ENCODE peak calls at places on chromosomes 2 and 18, in nine cellular contexts. K is tibial artery; D is cardiac muscle cell; Q is H1; G is AG09309; W is CD8-positive, alpha-beta T cell; L is astrocyte of the spinal cord; O is dorsolateral prefrontal cortex; Y is transverse colon. X is an unnamed sample.

GRCh38 chr2:24588294-24588693 is 97.2 kb downstream of the NCOA1 start:
- DNase-seq in K (no peak), D (no peak), Q (no peak), G (no peak), W (no peak), L (no peak), O (no peak), Y (no peak), X (no peak)

GRCh38 chr18:22174341-22175148 is 5.2 kb downstream of the GATA6 start:
- DNase-seq in K (peak; percentile 29), D (peak; percentile 48), Q (no peak), G (no peak), W (no peak), L (no peak), O (no peak), Y (peak; percentile 36), X (peak; percentile 60)

GRCh38 chr2:135585586-135585985 is 54.3 kb downstream of the R3HDM1 start:
- DNase-seq in K (no peak), D (no peak), Q (peak; percentile 2), G (no peak), W (no peak), L (no peak), O (no peak), Y (no peak), X (no peak)

GRCh38 chr2:235394278-235394828 is 99.5 kb upstream of the AGAP1 start:
- DNase-seq in K (no peak), D (no peak), Q (no peak), G (peak; percentile 33), W (no peak), L (peak; percentile 76), O (no peak), Y (no peak), X (no peak)

GRCh38 chr18:75538727-75539126 is 111.2 kb upstream of the SMIM21 start:
- DNase-seq in K (no peak), D (no peak), Q (no peak), G (peak; percentile 73), W (no peak), L (peak; percentile 26), O (no peak), Y (no peak), X (no peak)

GRCh38 chr2:5673861-5674240 is 18.3 kb upstream of the SOX11 start:
- DNase-seq in K (no peak), D (peak; percentile 47), Q (no peak), G (no peak), W (no peak), L (peak; percentile 52), O (no peak), Y (no peak), X (no peak)

GRCh38 chr2:61328707-61329251 is 142.1 kb downstream of the USP34 start:
- DNase-seq in K (no peak), D (no peak), Q (no peak), G (peak; percentile 74), W (no peak), L (peak; percentile 17), O (no peak), Y (peak; percentile 13), X (no peak)

GRCh38 chr18:41875094-41875780 is 79.8 kb upstream of the PIK3C3 start:
- DNase-seq in K (no peak), D (no peak), Q (no peak), G (no peak), W (no peak), L (peak; percentile 61), O (no peak), Y (no peak), X (no peak)

GRCh38 chr2:7792031-7792651 is 874.9 kb downstream of the RNF144A start:
- DNase-seq in K (no peak), D (peak; percentile 9), Q (no peak), G (no peak), W (no peak), L (peak; percentile 44), O (no peak), Y (peak; percentile 17), X (peak; percentile 86)

GRCh38 chr2:197782121-197782520 is 3.0 kb downstream of the BOLL start:
- DNase-seq in K (no peak), D (no peak), Q (no peak), G (no peak), W (no peak), L (no peak), O (no peak), Y (no peak), X (no peak)

GRCh38 chr2:238866656-238867277 is 18.9 kb downstream of the TWIST2 start:
- DNase-seq in K (no peak), D (no peak), Q (no peak), G (no peak), W (no peak), L (no peak), O (no peak), Y (no peak), X (no peak)

GRCh38 chr2:61910603-61911002 is 5.1 kb downstream of the COMMD1 start:
- DNase-seq in K (no peak), D (peak; percentile 31), Q (no peak), G (no peak), W (no peak), L (no peak), O (no peak), Y (no peak), X (no peak)

GRCh38 chr18:51153659-51154371 is 43.7 kb downstream of the MEX3C start:
- DNase-seq in K (no peak), D (no peak), Q (no peak), G (no peak), W (no peak), L (no peak), O (no peak), Y (peak; percentile 79), X (no peak)
- H3K4me3 ChIP-seq in K (no peak overlapping the region), D (no peak overlapping the region), Q (no peak overlapping the region), G (no peak overlapping the region), W (peak overlapping the region; percentile 40), L (no peak overlapping the region), O (no peak overlapping the region), Y (no peak overlapping the region), X (no peak overlapping the region)

GRCh38 chr2:236548179-236548918 is 21.3 kb upstream of the ACKR3 start:
- DNase-seq in K (no peak), D (no peak), Q (no peak), G (peak; percentile 16), W (no peak), L (peak; percentile 51), O (no peak), Y (no peak), X (no peak)

GRCh38 chr2:236545814-236546480 is 23.7 kb upstream of the ACKR3 start:
- DNase-seq in K (no peak), D (no peak), Q (no peak), G (no peak), W (no peak), L (no peak), O (no peak), Y (no peak), X (no peak)

GRCh38 chr2:236549165-236549564 is 20.5 kb upstream of the ACKR3 start:
- DNase-seq in K (no peak), D (no peak), Q (no peak), G (no peak), W (no peak), L (no peak), O (no peak), Y (no peak), X (no peak)

GRCh38 chr2:236546561-236546961 is 23.1 kb upstream of the ACKR3 start:
- DNase-seq in K (no peak), D (no peak), Q (no peak), G (no peak), W (no peak), L (no peak), O (no peak), Y (no peak), X (no peak)

GRCh38 chr2:236547725-236548124 is 21.9 kb upstream of the ACKR3 start:
- DNase-seq in K (no peak), D (no peak), Q (no peak), G (no peak), W (no peak), L (no peak), O (no peak), Y (no peak), X (no peak)
- H3K4me3 ChIP-seq in K (no peak overlapping the region), D (no peak overlapping the region), Q (no peak overlapping the region), G (no peak overlapping the region), W (no peak overlapping the region), L (no peak overlapping the region), O (no peak overlapping the region), Y (no peak overlapping the region), X (no peak overlapping the region)

GRCh38 chr2:65374555-65374954 is 57.8 kb downstream of the SPRED2 start:
- DNase-seq in K (no peak), D (no peak), Q (no peak), G (no peak), W (no peak), L (no peak), O (no peak), Y (no peak), X (no peak)

GRCh38 chr2:65373365-65373918 is 59.0 kb downstream of the SPRED2 start:
- DNase-seq in K (no peak), D (no peak), Q (no peak), G (no peak), W (no peak), L (no peak), O (no peak), Y (no peak), X (no peak)

GRCh38 chr2:65372619-65373018 is 59.8 kb downstream of the SPRED2 start:
- DNase-seq in K (no peak), D (no peak), Q (no peak), G (no peak), W (no peak), L (no peak), O (no peak), Y (no peak), X (no peak)

GRCh38 chr2:65375723-65376122 is 56.7 kb downstream of the SPRED2 start:
- DNase-seq in K (no peak), D (no peak), Q (no peak), G (no peak), W (no peak), L (no peak), O (no peak), Y (no peak), X (no peak)

GRCh38 chr2:65374999-65375398 is 57.4 kb downstream of the SPRED2 start:
- DNase-seq in K (no peak), D (no peak), Q (no peak), G (no peak), W (no peak), L (no peak), O (no peak), Y (no peak), X (no peak)
- H3K4me3 ChIP-seq in K (no peak overlapping the region), D (no peak overlapping the region), Q (no peak overlapping the region), G (no peak overlapping the region), W (no peak overlapping the region), L (no peak overlapping the region), O (no peak overlapping the region), Y (no peak overlapping the region), X (no peak overlapping the region)

DNA sequence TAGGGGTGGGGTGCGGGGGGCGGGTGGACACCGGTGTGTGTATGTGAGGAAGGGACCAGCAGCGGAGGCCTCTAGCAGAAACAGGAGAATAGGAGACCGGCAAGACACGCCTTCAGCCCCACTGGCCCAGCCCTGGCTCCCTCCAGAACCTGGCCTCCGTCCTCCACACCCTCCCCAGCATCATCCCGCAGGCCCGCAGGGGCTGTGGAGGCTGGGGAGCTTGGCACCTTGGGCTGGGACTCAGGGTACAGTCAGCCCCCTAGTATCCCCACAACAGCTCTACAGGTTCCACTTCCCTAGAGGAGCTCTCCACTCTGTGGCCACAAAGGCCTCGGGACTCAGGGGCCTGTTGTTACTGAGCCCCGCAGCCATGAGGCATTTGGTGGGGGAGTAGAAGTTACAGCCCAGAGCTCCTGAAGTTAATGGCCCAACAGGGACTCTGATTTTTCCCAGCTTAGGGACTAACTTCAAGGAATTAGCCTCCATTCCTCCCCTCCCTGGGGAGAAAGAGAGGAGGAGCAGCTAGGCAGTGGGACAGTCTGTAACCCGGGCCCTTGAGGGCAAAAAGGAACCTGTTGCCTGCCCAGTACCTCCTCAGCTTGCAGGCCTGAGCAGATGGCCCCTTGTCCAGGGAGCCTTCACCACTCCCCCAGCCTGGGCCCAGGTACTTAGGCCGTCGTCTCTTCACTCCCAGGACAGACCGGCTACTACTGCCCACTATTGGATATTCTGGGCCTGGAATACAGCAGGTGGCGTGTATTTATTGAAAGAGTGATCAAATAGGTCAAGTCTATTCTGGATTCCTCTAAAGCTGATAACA is 20.0 kb downstream of the SH2D6 start:
- DNase-seq in K (no peak), D (no peak), Q (no peak), G (no peak), W (no peak), L (no peak), O (no peak), Y (no peak), X (peak; percentile 59)
- H3K4me3 ChIP-seq in K (peak overlapping the region; percentile 66), D (no peak overlapping the region), Q (no peak overlapping the region), G (peak overlapping the region; percentile 19), W (peak overlapping the region; percentile 60), L (no peak overlapping the region), O (peak overlapping the region; percentile 15), Y (peak overlapping the region; percentile 42), X (no peak overlapping the region)

X was measured in body of pancreas.